ENCODE peak calls at places on chromosomes 2 and 18, in four cellular contexts. B is effector CD4-positive, alpha-beta T cell; S is stimulated activated CD4-positive, alpha-beta T cell treated with anti-CD3 and anti-CD28 coated beads, Interleukin-4, amount 100 ng/mL, for 24 hours; L is HCEC 1CT. I is an unnamed sample.

GRCh38 chr2:135875491-135876065 is 665 bp downstream of the MCM6 start:
- DNase-seq in B (peak), S (peak), L (peak), I (peak)

GRCh38 chr2:158953926-158954763 is 14.3 kb upstream of the TANC1 start:
- DNase-seq in B (no peak), S (peak), L (peak), I (peak)

GRCh38 chr18:4106407-4107033 is 348.6 kb downstream of the DLGAP1 start:
- DNase-seq in B (peak), S (peak), L (peak), I (peak)

GRCh38 chr18:35236964-35237363 is 3.9 kb upstream of the ZNF397 start:
- DNase-seq in B (no peak), S (no peak), L (no peak), I (no peak)

GRCh38 chr2:225737556-225737955 is 338.0 kb downstream of the NYAP2 start:
- DNase-seq in B (no peak), S (no peak), L (no peak), I (peak)

GRCh38 chr18:2657043-2657512 is 1.6 kb downstream of the SMCHD1 start:
- DNase-seq in B (no peak), S (no peak), L (no peak), I (no peak)

GRCh38 chr2:227370791-227371312 is 8.3 kb downstream of the TM4SF20 start:
- DNase-seq in B (no peak), S (peak), L (peak), I (peak)

GRCh38 chr2:33321236-33321731 is 155.2 kb upstream of the RASGRP3 start:
- DNase-seq in B (no peak), S (peak), L (peak), I (peak)

GRCh38 chr2:130391058-130391871 is 35.4 kb downstream of the PTPN18 start:
- DNase-seq in B (peak), S (peak), L (peak), I (peak)